ENCODE peak calls at places on chromosomes 1 and 21, in nine cellular contexts. One of them, this sample, is unnamed.

GRCh38 chr1:3128431-3129132 is 59.6 kb downstream of the PRDM16 start:
- DNase-seq in heart left ventricle: no peak
- DNase-seq in uterus: no peak
- DNase-seq in tibial nerve: no peak
- DNase-seq in left ventricle myocardium inferior: no peak
- DNase-seq in AG10803: no peak
- DNase-seq in astrocyte: no peak
- DNase-seq in IMR-90: no peak
- DNase-seq in colonic mucosa: no peak
- DNase-seq in this sample: no peak

GRCh38 chr1:198088360-198089071 is 68.3 kb upstream of the NEK7 start:
- DNase-seq in heart left ventricle: no peak
- DNase-seq in uterus: no peak
- DNase-seq in tibial nerve: no peak
- DNase-seq in left ventricle myocardium inferior: no peak
- DNase-seq in AG10803: peak
- DNase-seq in astrocyte: peak
- DNase-seq in IMR-90: peak
- DNase-seq in colonic mucosa: no peak
- DNase-seq in this sample: peak

GRCh38 chr1:29029652-29030051 is 94.1 kb downstream of the TMEM200B start:
- DNase-seq in heart left ventricle: no peak
- DNase-seq in uterus: no peak
- DNase-seq in tibial nerve: no peak
- DNase-seq in left ventricle myocardium inferior: no peak
- DNase-seq in AG10803: no peak
- DNase-seq in astrocyte: no peak
- DNase-seq in IMR-90: no peak
- DNase-seq in colonic mucosa: no peak
- DNase-seq in this sample: no peak

GRCh38 chr1:70382682-70383081 is 28.2 kb upstream of the ANKRD13C start:
- DNase-seq in heart left ventricle: no peak
- DNase-seq in uterus: no peak
- DNase-seq in tibial nerve: no peak
- DNase-seq in left ventricle myocardium inferior: no peak
- DNase-seq in AG10803: no peak
- DNase-seq in astrocyte: no peak
- DNase-seq in IMR-90: no peak
- DNase-seq in colonic mucosa: no peak
- DNase-seq in this sample: no peak

GRCh38 chr1:240833057-240833456 is 221.1 kb upstream of the GREM2 start:
- DNase-seq in heart left ventricle: no peak
- DNase-seq in uterus: no peak
- DNase-seq in tibial nerve: no peak
- DNase-seq in left ventricle myocardium inferior: no peak
- DNase-seq in AG10803: no peak
- DNase-seq in astrocyte: peak
- DNase-seq in IMR-90: no peak
- DNase-seq in colonic mucosa: no peak
- DNase-seq in this sample: no peak

GRCh38 chr1:179831852-179832699 is 45.5 kb downstream of the TOR1AIP2 start:
- DNase-seq in heart left ventricle: no peak
- DNase-seq in uterus: no peak
- DNase-seq in tibial nerve: no peak
- DNase-seq in left ventricle myocardium inferior: no peak
- DNase-seq in AG10803: peak
- DNase-seq in astrocyte: peak
- DNase-seq in IMR-90: peak
- DNase-seq in colonic mucosa: no peak
- DNase-seq in this sample: peak

GRCh38 chr1:19814244-19814661 is 830 bp downstream of the RNF186 start:
- DNase-seq in heart left ventricle: no peak
- DNase-seq in uterus: no peak
- DNase-seq in tibial nerve: no peak
- DNase-seq in left ventricle myocardium inferior: no peak
- DNase-seq in AG10803: no peak
- DNase-seq in astrocyte: no peak
- DNase-seq in IMR-90: no peak
- DNase-seq in colonic mucosa: no peak
- DNase-seq in this sample: no peak

GRCh38 chr1:241462371-241462770 is 57.2 kb downstream of the FH start:
- DNase-seq in heart left ventricle: no peak
- DNase-seq in uterus: no peak
- DNase-seq in tibial nerve: no peak
- DNase-seq in left ventricle myocardium inferior: no peak
- DNase-seq in AG10803: no peak
- DNase-seq in astrocyte: no peak
- DNase-seq in IMR-90: no peak
- DNase-seq in colonic mucosa: no peak
- DNase-seq in this sample: peak

GRCh38 chr1:172882791-172883386 is 167.9 kb downstream of the TNFSF18 start:
- DNase-seq in heart left ventricle: no peak
- DNase-seq in uterus: no peak
- DNase-seq in tibial nerve: no peak
- DNase-seq in left ventricle myocardium inferior: no peak
- DNase-seq in AG10803: no peak
- DNase-seq in astrocyte: no peak
- DNase-seq in IMR-90: no peak
- DNase-seq in colonic mucosa: no peak
- DNase-seq in this sample: no peak

GRCh38 chr21:46098303-46099141 is 610 bp downstream of the COL6A2 start:
- DNase-seq in heart left ventricle: peak
- DNase-seq in uterus: peak
- DNase-seq in tibial nerve: no peak
- DNase-seq in left ventricle myocardium inferior: peak
- DNase-seq in AG10803: no peak
- DNase-seq in astrocyte: no peak
- DNase-seq in IMR-90: no peak
- DNase-seq in colonic mucosa: peak
- DNase-seq in this sample: no peak

GRCh38 chr1:156048663-156049258 is 4.8 kb downstream of the UBQLN4 start:
- DNase-seq in heart left ventricle: no peak
- DNase-seq in uterus: no peak
- DNase-seq in tibial nerve: no peak
- DNase-seq in left ventricle myocardium inferior: no peak
- DNase-seq in AG10803: no peak
- DNase-seq in astrocyte: no peak
- DNase-seq in IMR-90: no peak
- DNase-seq in colonic mucosa: no peak
- DNase-seq in this sample: no peak

GRCh38 chr1:211334986-211335385 is 8.4 kb downstream of the TRAF5 start:
- DNase-seq in heart left ventricle: no peak
- DNase-seq in uterus: no peak
- DNase-seq in tibial nerve: no peak
- DNase-seq in left ventricle myocardium inferior: no peak
- DNase-seq in AG10803: no peak
- DNase-seq in astrocyte: no peak
- DNase-seq in IMR-90: peak
- DNase-seq in colonic mucosa: no peak
- DNase-seq in this sample: no peak

GRCh38 chr1:155052412-155053400 is 1.6 kb downstream of the ADAM15 start:
- DNase-seq in heart left ventricle: peak
- DNase-seq in uterus: no peak
- DNase-seq in tibial nerve: no peak
- DNase-seq in left ventricle myocardium inferior: peak
- DNase-seq in AG10803: no peak
- DNase-seq in astrocyte: no peak
- DNase-seq in IMR-90: no peak
- DNase-seq in colonic mucosa: peak
- DNase-seq in this sample: no peak

GRCh38 chr1:55127827-55128343 is 87.3 kb downstream of the USP24 start:
- DNase-seq in heart left ventricle: no peak
- DNase-seq in uterus: no peak
- DNase-seq in tibial nerve: no peak
- DNase-seq in left ventricle myocardium inferior: no peak
- DNase-seq in AG10803: no peak
- DNase-seq in astrocyte: peak
- DNase-seq in IMR-90: peak
- DNase-seq in colonic mucosa: no peak
- DNase-seq in this sample: peak

GRCh38 chr1:147580200-147580557 is 38.9 kb downstream of the BCL9 start:
- DNase-seq in heart left ventricle: no peak
- DNase-seq in uterus: no peak
- DNase-seq in tibial nerve: no peak
- DNase-seq in left ventricle myocardium inferior: no peak
- DNase-seq in AG10803: peak
- DNase-seq in astrocyte: peak
- DNase-seq in IMR-90: peak
- DNase-seq in colonic mucosa: no peak
- DNase-seq in this sample: peak

GRCh38 chr1:236311040-236311439 is 29.3 kb upstream of the ERO1B start:
- DNase-seq in heart left ventricle: no peak
- DNase-seq in uterus: no peak
- DNase-seq in tibial nerve: no peak
- DNase-seq in left ventricle myocardium inferior: no peak
- DNase-seq in AG10803: no peak
- DNase-seq in astrocyte: no peak
- DNase-seq in IMR-90: no peak
- DNase-seq in colonic mucosa: no peak
- DNase-seq in this sample: no peak
- TF ChIP-seq CTCF in heart left ventricle: no peak
- TF ChIP-seq CTCF in uterus: no peak
- TF ChIP-seq CTCF in tibial nerve: no peak
- TF ChIP-seq CTCF in left ventricle myocardium inferior: no peak
- TF ChIP-seq CTCF in AG10803: peak
- TF ChIP-seq CTCF in astrocyte: no peak
- TF ChIP-seq CTCF in IMR-90: no peak
- TF ChIP-seq CTCF in colonic mucosa: no peak
- TF ChIP-seq CTCF in this sample: no peak

DNA sequence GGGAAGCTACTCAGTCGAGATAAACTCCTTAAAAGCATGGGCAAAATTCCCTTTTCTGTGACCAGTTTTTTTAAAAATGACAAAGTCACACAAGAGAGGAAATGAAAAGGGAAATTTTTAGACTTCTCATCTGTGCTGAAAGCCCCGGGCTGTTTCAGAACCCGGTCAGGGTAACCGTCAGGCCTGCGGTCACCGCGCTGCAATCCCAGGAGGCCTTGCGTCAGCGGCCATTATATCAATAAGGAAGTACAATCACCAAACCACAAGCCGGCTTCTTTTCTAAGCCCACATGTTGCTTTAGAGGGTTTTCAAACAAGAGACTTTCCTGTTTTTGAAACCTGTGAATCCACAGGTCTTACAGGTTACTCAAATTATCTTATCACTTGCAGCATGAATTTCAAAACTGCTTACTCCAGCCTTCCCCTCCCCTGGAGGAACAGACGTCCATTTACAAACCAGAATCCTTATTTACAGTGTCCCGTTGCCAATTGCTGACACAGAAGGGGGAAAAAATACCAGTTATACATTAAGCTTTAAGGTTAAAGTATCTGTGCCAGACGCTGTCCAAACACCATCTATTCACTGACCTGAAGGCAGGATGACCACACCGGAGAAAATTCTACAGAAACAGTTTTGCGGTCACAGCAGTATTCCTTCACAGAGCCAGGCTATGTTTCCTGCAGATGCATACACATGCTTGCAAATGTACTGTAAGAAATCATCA is 165.3 kb downstream of the TOMM20 start:
- DNase-seq in heart left ventricle: peak
- DNase-seq in uterus: no peak
- DNase-seq in tibial nerve: peak
- DNase-seq in left ventricle myocardium inferior: peak
- DNase-seq in AG10803: peak
- DNase-seq in astrocyte: peak
- DNase-seq in IMR-90: peak
- DNase-seq in colonic mucosa: peak
- DNase-seq in this sample: peak
- H3K4me3 ChIP-seq in heart left ventricle: no peak
- H3K4me3 ChIP-seq in uterus: no peak
- H3K4me3 ChIP-seq in tibial nerve: no peak
- H3K4me3 ChIP-seq in left ventricle myocardium inferior: no peak
- H3K4me3 ChIP-seq in AG10803: peak
- H3K4me3 ChIP-seq in astrocyte: no peak
- H3K4me3 ChIP-seq in IMR-90: no peak
- H3K4me3 ChIP-seq in colonic mucosa: no peak
- H3K4me3 ChIP-seq in this sample: no peak

GRCh38 chr1:220811695-220812094 is 25.0 kb downstream of the MTARC1 start:
- DNase-seq in heart left ventricle: no peak
- DNase-seq in uterus: no peak
- DNase-seq in tibial nerve: no peak
- DNase-seq in left ventricle myocardium inferior: no peak
- DNase-seq in AG10803: no peak
- DNase-seq in astrocyte: no peak
- DNase-seq in IMR-90: no peak
- DNase-seq in colonic mucosa: no peak
- DNase-seq in this sample: no peak
- TF ChIP-seq CTCF in heart left ventricle: no peak
- TF ChIP-seq CTCF in uterus: no peak
- TF ChIP-seq CTCF in tibial nerve: no peak
- TF ChIP-seq CTCF in left ventricle myocardium inferior: no peak
- TF ChIP-seq CTCF in AG10803: no peak
- TF ChIP-seq CTCF in astrocyte: no peak
- TF ChIP-seq CTCF in IMR-90: no peak
- TF ChIP-seq CTCF in colonic mucosa: no peak
- TF ChIP-seq CTCF in this sample: no peak

GRCh38 chr1:202710070-202711025 is at the start of gene SYT2:
- DNase-seq in heart left ventricle: no peak
- DNase-seq in uterus: peak
- DNase-seq in tibial nerve: no peak
- DNase-seq in left ventricle myocardium inferior: peak
- DNase-seq in AG10803: no peak
- DNase-seq in astrocyte: no peak
- DNase-seq in IMR-90: no peak
- DNase-seq in colonic mucosa: peak
- DNase-seq in this sample: peak
- H3K4me3 ChIP-seq in heart left ventricle: peak
- H3K4me3 ChIP-seq in uterus: no peak
- H3K4me3 ChIP-seq in tibial nerve: peak
- H3K4me3 ChIP-seq in left ventricle myocardium inferior: peak
- H3K4me3 ChIP-seq in AG10803: no peak
- H3K4me3 ChIP-seq in astrocyte: peak
- H3K4me3 ChIP-seq in IMR-90: peak
- H3K4me3 ChIP-seq in colonic mucosa: peak
- H3K4me3 ChIP-seq in this sample: peak

DNA sequence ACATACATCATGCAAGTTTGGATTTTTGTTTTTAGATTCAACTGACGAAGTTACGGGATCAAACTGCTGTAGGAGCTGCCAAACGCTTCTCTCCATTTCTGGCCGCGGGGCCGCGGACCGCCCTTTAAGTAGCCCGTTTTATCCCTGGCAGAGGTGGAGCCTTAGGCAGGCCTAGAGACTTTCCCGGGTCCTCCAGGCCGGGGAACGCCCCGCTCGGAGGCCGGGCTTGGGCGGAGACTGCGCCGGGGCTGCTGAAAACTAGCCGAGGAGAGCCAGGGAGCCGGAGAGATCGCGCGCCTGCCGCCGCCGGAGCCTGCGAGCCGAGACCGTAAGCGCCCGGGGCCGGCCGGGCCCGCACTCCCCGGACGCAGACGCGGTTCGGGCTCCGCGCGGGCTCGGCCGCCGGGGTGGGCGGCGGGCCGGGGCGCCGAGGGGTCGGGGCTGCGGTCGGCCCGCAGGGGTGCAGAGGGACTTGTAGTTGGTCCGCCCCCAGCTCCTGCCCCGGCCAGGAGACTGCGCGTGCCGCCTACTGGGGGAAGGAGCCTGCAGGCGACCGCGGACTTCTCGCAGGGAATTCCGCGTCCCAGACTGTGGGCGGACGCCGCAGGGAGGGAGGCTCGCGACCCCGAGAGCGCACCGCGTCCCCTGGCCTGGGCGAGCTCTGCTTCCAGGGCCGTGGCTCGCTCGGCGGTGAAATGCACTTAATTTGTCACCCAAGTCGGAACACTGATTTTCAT is at the start of gene EPHX1:
- DNase-seq in heart left ventricle: peak
- DNase-seq in uterus: peak
- DNase-seq in tibial nerve: peak
- DNase-seq in left ventricle myocardium inferior: peak
- DNase-seq in AG10803: peak
- DNase-seq in astrocyte: peak
- DNase-seq in IMR-90: peak
- DNase-seq in colonic mucosa: peak
- DNase-seq in this sample: peak
- TF ChIP-seq CTCF in heart left ventricle: peak
- TF ChIP-seq CTCF in uterus: peak
- TF ChIP-seq CTCF in tibial nerve: peak
- TF ChIP-seq CTCF in left ventricle myocardium inferior: peak
- TF ChIP-seq CTCF in AG10803: peak
- TF ChIP-seq CTCF in astrocyte: no peak
- TF ChIP-seq CTCF in IMR-90: peak
- TF ChIP-seq CTCF in colonic mucosa: no peak
- TF ChIP-seq CTCF in this sample: peak